ENCODE peak calls at places on chromosome 5, in nine cellular contexts. B is fibroblast of lung; E is heart left ventricle; I is CD8-positive, alpha-beta memory T cell; N is aorta; F is SJSA1; W is IMR-90; H is ovary; P is CD4-positive, alpha-beta memory T cell. V is an unnamed sample. For H3K4me1 and H3K9me3, the result is how much of the 10 kb centered on the place peaks cover.

GRCh38 chr5:56669534-56670483 is 145.5 kb upstream of the MAP3K1 start:
- DNase-seq in P (peak), F (no peak), I (no peak), B (peak), H (peak), W (peak), E (peak), N (no peak), V (peak)

GRCh38 chr5:107900721-107901120 is 230.0 kb upstream of the EFNA5 start:
- DNase-seq in N (no peak), B (no peak), I (no peak), H (no peak), F (no peak), E (no peak), W (no peak), P (no peak), V (no peak)

GRCh38 chr5:112119969-112120368 is 299.1 kb downstream of the EPB41L4A start:
- DNase-seq in H (no peak), P (no peak), F (no peak), E (no peak), W (no peak), B (no peak), N (no peak), I (no peak), V (no peak)

GRCh38 chr5:57117601-57118000 is 56.3 kb upstream of the GPBP1 start:
- DNase-seq in W (no peak), N (no peak), F (no peak), H (no peak), E (no peak), I (peak), P (peak), B (no peak), V (no peak)

GRCh38 chr5:122999947-123000563 is 36.5 kb downstream of the PPIC start:
- DNase-seq in F (no peak), P (no peak), B (peak), E (peak), N (no peak), W (no peak), I (peak), H (no peak), V (no peak)

GRCh38 chr5:81826128-81826527 is 75.2 kb upstream of the SSBP2 start:
- DNase-seq in H (no peak), W (peak), P (no peak), I (no peak), E (no peak), B (peak), N (no peak), F (no peak), V (no peak)

GRCh38 chr5:56827043-56827442 is 11.7 kb downstream of the MAP3K1 start:
- DNase-seq in F (no peak), B (no peak), E (no peak), H (no peak), W (no peak), N (no peak), P (no peak), I (no peak), V (no peak)

GRCh38 chr5:45568813-45569212 is 127.4 kb downstream of the HCN1 start:
- DNase-seq in I (no peak), E (no peak), B (no peak), H (no peak), F (no peak), N (no peak), P (no peak), W (no peak), V (no peak)

GRCh38 chr5:1027631-1028441 is 19.2 kb downstream of the NKD2 start:
- DNase-seq in N (peak), E (no peak), W (no peak), I (no peak), B (no peak), P (no peak), H (no peak), F (no peak), V (peak)

GRCh38 chr5:89407053-89407452 is 524.1 kb upstream of the MEF2C start:
- DNase-seq in I (no peak), E (no peak), F (no peak), P (no peak), W (no peak), N (no peak), H (no peak), B (no peak), V (no peak)

GRCh38 chr5:149616727-149617284 is 35.5 kb downstream of the ARHGEF37 start:
- DNase-seq in P (no peak), F (no peak), I (no peak), W (no peak), E (no peak), B (no peak), N (no peak), H (no peak), V (no peak)

GRCh38 chr5:115859378-115859777 is 17.6 kb downstream of the AP3S1 start:
- DNase-seq in N (no peak), E (no peak), H (no peak), B (no peak), P (no peak), I (no peak), W (no peak), F (no peak), V (no peak)

GRCh38 chr5:115857621-115858349 is 16.1 kb downstream of the AP3S1 start:
- DNase-seq in B (peak), W (peak), H (no peak), P (no peak), F (no peak), E (no peak), I (no peak), N (no peak), V (no peak)

GRCh38 chr5:115858396-115858795 is 16.7 kb downstream of the AP3S1 start:
- DNase-seq in E (no peak), N (no peak), W (no peak), H (no peak), P (no peak), I (no peak), F (no peak), B (no peak), V (no peak)

GRCh38 chr5:115855959-115856358 is 14.2 kb downstream of the AP3S1 start:
- DNase-seq in N (no peak), B (peak), E (no peak), P (no peak), H (no peak), F (no peak), I (no peak), W (peak), V (no peak)

GRCh38 chr5:115856936-115857524 is 15.3 kb downstream of the AP3S1 start:
- DNase-seq in B (no peak), F (no peak), H (no peak), P (no peak), W (no peak), N (no peak), I (no peak), E (no peak), V (no peak)
- H3K4me1 ChIP-seq in B (under half), F (under half), H (under half), P (under half), W (under half), N (under half), I (under half), E (under half), V (half or more)

GRCh38 chr5:12111263-12111662 is 207.0 kb upstream of the CTNND2 start:
- DNase-seq in E (no peak), H (no peak), I (no peak), W (no peak), N (no peak), B (no peak), P (no peak), F (no peak), V (no peak)
- H3K9me3 ChIP-seq in E (under half), H (under half), I (under half), W (under half), N (under half), B (under half), P (under half), F (under half), V (under half)

GRCh38 chr5:151107738-151108520 is 27.1 kb upstream of the TNIP1 start:
- DNase-seq in I (no peak), E (peak), H (no peak), F (no peak), W (peak), N (no peak), P (no peak), B (peak), V (peak)

GRCh38 chr5:151108566-151108965 is 27.7 kb upstream of the TNIP1 start:
- DNase-seq in W (no peak), B (no peak), N (peak), E (peak), F (no peak), H (no peak), I (no peak), P (no peak), V (no peak)

GRCh38 chr5:151106509-151106908 is 25.7 kb upstream of the TNIP1 start:
- DNase-seq in H (no peak), W (no peak), F (no peak), E (no peak), I (no peak), N (peak), P (no peak), B (no peak), V (no peak)

GRCh38 chr5:151106073-151106472 is 25.2 kb upstream of the TNIP1 start:
- DNase-seq in N (no peak), P (no peak), W (no peak), F (no peak), B (no peak), I (no peak), H (no peak), E (no peak), V (no peak)

DNA sequence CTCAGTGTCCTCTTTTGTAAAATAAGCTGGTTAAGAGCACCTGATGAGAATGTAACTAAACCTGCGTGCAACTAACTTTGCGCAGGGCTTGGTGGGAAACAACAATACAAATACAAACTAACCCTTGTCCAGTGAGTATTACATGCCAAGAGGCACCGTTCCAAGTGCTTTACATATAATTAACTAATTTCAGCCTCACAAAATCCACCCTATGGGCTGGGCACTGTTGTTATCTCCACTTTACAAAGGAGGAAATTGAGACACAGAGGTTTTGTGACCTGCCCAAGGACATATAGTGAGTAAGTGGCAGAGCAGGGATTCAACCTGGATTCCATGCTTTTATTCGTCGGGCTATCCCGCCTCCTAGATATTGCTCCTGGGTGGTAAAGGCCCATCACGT is 26.2 kb upstream of the TNIP1 start:
- DNase-seq in I (no peak), P (no peak), H (no peak), W (no peak), N (no peak), E (no peak), F (no peak), B (no peak), V (no peak)
- H3K27ac ChIP-seq in I (no peak), P (no peak), H (no peak), W (no peak), N (no peak), E (peak), F (no peak), B (no peak), V (no peak)

GRCh38 chr5:134534726-134535110 is 9.2 kb downstream of the JADE2 start:
- DNase-seq in B (no peak), I (no peak), F (no peak), E (no peak), H (no peak), W (no peak), N (no peak), P (no peak), V (no peak)
- H3K4me1 ChIP-seq in B (under half), I (half or more), F (under half), E (half or more), H (under half), W (under half), N (under half), P (half or more), V (half or more)

DNA sequence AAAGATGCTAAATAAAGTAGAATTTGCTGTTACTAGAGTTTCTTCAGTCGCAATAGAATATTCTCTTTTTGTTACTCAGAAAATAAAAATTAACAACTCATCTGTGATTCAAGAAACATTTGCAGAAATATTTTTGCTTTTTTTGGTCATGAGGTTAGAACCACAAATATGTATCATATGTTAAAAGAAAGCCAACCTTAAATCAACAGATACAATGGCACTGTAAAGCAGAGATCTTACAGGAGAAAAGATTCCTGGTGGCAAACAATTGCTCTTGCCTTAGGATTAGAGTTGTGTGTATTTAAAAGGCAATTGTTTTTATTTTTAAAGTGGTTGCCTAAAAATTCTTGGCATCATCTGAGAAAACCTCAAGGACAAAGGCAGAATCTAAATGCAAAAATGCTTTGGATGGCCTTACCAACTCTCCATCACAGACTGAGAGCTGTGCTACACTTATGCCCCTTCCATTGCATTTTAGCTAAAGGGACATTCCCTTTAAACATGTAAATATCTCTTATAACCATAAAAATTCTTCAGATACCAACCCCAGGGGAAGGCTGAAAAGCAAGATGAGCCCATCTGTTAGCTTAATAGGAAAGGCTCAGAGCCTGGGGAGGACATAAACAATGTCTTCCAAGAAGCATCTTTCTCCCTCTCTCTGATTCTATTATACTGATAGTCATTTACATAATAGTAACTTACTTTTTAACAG is 100.4 kb downstream of the FAM114A2 start:
- DNase-seq in F (no peak), B (no peak), W (no peak), E (no peak), H (no peak), N (no peak), P (no peak), I (no peak), V (no peak)
- H3K9me3 ChIP-seq in F (under half), B (under half), W (under half), E (half or more), H (under half), N (under half), P (under half), I (under half), V (half or more)

GRCh38 chr5:134175874-134176522 is 752 bp downstream of the SKP1 start:
- DNase-seq in I (peak), E (no peak), F (peak), W (peak), P (no peak), N (no peak), H (no peak), B (peak), V (peak)
- H3K27ac ChIP-seq in I (peak), E (peak), F (peak), W (peak), P (peak), N (peak), H (peak), B (peak), V (peak)

DNA sequence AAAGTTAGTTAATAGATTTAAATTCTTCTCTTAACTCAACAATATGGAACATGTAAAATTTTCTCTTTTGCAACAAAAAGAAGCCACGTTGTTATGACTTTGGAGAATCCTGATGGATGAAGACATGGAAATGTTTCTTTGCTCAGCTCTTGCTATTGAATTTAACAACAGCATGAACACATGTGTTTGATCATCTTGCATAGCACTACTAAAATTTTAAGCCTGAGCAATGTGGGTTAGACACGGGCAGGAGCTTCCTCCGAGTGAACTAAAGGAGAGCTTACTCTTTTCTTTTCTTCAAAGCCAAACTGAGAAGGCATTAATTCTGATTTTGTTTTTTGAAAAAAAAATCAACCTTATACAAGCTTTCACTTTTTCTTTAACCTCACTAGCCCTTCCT is 36.8 kb downstream of the ADAMTS19 start:
- DNase-seq in I (no peak), E (no peak), H (no peak), B (no peak), W (no peak), F (no peak), N (no peak), P (no peak), V (no peak)
- H3K4me1 ChIP-seq in I (under half), E (under half), H (under half), B (under half), W (under half), F (under half), N (under half), P (under half), V (under half)

GRCh38 chr5:165914462-165914861 is 2377.0 kb upstream of the WWC1 start:
- DNase-seq in H (no peak), E (no peak), I (no peak), W (no peak), P (no peak), B (no peak), F (no peak), N (no peak), V (no peak)

GRCh38 chr5:165913059-165913458 is 2378.4 kb upstream of the WWC1 start:
- DNase-seq in H (no peak), F (no peak), E (no peak), B (no peak), N (no peak), P (no peak), I (no peak), W (no peak), V (no peak)
- H3K9me3 ChIP-seq in H (under half), F (under half), E (under half), B (under half), N (under half), P (under half), I (under half), W (under half), V (under half)

DNA sequence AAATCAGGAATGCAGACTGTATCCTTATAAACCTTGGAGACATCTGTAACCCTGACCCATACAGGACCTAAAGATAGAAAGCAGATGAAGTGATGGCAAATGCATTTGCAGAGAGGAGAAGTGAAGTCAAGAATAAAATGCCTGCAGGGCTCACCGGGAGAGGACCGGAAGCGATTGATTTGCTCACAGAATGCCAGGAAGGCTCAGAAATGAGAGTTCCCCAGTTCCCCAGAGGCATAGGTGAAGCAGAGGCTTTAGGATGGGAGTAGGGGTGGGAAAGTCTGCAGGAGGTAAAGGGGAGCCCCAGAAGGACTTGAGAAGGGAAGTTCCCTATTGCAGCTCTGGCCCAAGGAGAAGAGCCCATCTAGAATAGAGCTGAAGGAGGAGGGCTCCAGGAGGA is 63.9 kb upstream of the TNFAIP8 start:
- DNase-seq in I (no peak), N (no peak), B (no peak), H (no peak), E (no peak), P (no peak), F (no peak), W (no peak), V (no peak)
- H3K27ac ChIP-seq in I (no peak), N (peak), B (no peak), H (no peak), E (no peak), P (no peak), F (no peak), W (no peak), V (no peak)

DNA sequence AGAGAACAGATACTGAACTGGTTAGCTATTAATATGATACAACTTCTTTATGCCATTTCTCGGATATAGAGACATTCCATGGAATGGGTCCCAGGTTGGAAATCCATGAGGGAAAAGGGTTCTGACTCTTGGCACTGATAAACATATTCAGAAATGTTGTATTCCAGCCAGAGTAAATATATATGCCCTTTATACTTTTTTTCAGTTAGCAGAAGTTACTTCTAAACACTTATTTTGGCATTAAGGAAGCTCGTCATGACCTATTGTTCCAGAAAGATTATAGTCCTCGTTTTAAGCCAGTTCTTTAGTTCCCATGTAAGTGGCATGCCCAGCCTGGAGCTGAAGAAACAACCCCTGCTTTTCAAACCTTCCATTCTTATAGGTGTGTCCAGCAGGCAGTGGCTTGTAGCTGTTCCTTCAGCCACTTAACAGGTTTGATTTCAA is 181.6 kb downstream of the CD180 start:
- DNase-seq in I (no peak), P (no peak), W (no peak), N (no peak), H (no peak), E (no peak), F (no peak), B (peak), V (no peak)
- H3K4me1 ChIP-seq in I (under half), P (under half), W (under half), N (under half), H (under half), E (half or more), F (under half), B (under half), V (half or more)